ENCODE peak calls at places on chromosomes 7 and 10, in seven cellular contexts. One of them, this sample, is unnamed.

GRCh38 chr7:26686448-26686981 is 177.9 kb downstream of the SKAP2 start:
- DNase-seq in colonic mucosa: no peak
- DNase-seq in esophagus muscularis mucosa: no peak
- DNase-seq in GM06990: no peak
- DNase-seq in OCI-LY7: peak; percentile 45
- DNase-seq in tibial artery: peak; percentile 23
- DNase-seq in LNCaP clone FGC: no peak
- DNase-seq in this sample: peak; percentile 12

GRCh38 chr7:23545493-23545892 is 13.7 kb upstream of the TRA2A start:
- DNase-seq in colonic mucosa: no peak
- DNase-seq in esophagus muscularis mucosa: no peak
- DNase-seq in GM06990: no peak
- DNase-seq in OCI-LY7: no peak
- DNase-seq in tibial artery: no peak
- DNase-seq in LNCaP clone FGC: no peak
- DNase-seq in this sample: no peak

GRCh38 chr10:78857193-78857592 is 211.6 kb upstream of the ZMIZ1 start:
- DNase-seq in colonic mucosa: no peak
- DNase-seq in esophagus muscularis mucosa: no peak
- DNase-seq in GM06990: no peak
- DNase-seq in OCI-LY7: no peak
- DNase-seq in tibial artery: no peak
- DNase-seq in LNCaP clone FGC: no peak
- DNase-seq in this sample: no peak

GRCh38 chr7:51102828-51103227 is 213.8 kb downstream of the COBL start:
- DNase-seq in colonic mucosa: no peak
- DNase-seq in esophagus muscularis mucosa: no peak
- DNase-seq in GM06990: no peak
- DNase-seq in OCI-LY7: no peak
- DNase-seq in tibial artery: no peak
- DNase-seq in LNCaP clone FGC: no peak
- DNase-seq in this sample: no peak

GRCh38 chr7:134741901-134742635 is 37.4 kb upstream of the CALD1 start:
- DNase-seq in colonic mucosa: no peak
- DNase-seq in esophagus muscularis mucosa: no peak
- DNase-seq in GM06990: no peak
- DNase-seq in OCI-LY7: no peak
- DNase-seq in tibial artery: no peak
- DNase-seq in LNCaP clone FGC: no peak
- DNase-seq in this sample: peak; percentile 77

GRCh38 chr10:43340619-43341018 is 30.8 kb upstream of the FXYD4 start:
- DNase-seq in colonic mucosa: no peak
- DNase-seq in esophagus muscularis mucosa: no peak
- DNase-seq in GM06990: no peak
- DNase-seq in OCI-LY7: no peak
- DNase-seq in tibial artery: no peak
- DNase-seq in LNCaP clone FGC: no peak
- DNase-seq in this sample: no peak

GRCh38 chr10:86851329-86852207 is 95.1 kb downstream of the BMPR1A start:
- DNase-seq in colonic mucosa: no peak
- DNase-seq in esophagus muscularis mucosa: no peak
- DNase-seq in GM06990: no peak
- DNase-seq in OCI-LY7: no peak
- DNase-seq in tibial artery: peak; percentile 49
- DNase-seq in LNCaP clone FGC: no peak
- DNase-seq in this sample: peak; percentile 47

GRCh38 chr7:128403676-128404075 is 6.1 kb downstream of the IMPDH1 start:
- DNase-seq in colonic mucosa: no peak
- DNase-seq in esophagus muscularis mucosa: no peak
- DNase-seq in GM06990: no peak
- DNase-seq in OCI-LY7: no peak
- DNase-seq in tibial artery: no peak
- DNase-seq in LNCaP clone FGC: no peak
- DNase-seq in this sample: no peak

GRCh38 chr10:88557659-88558058 is 25.5 kb downstream of the RNLS start:
- DNase-seq in colonic mucosa: no peak
- DNase-seq in esophagus muscularis mucosa: no peak
- DNase-seq in GM06990: no peak
- DNase-seq in OCI-LY7: no peak
- DNase-seq in tibial artery: no peak
- DNase-seq in LNCaP clone FGC: no peak
- DNase-seq in this sample: no peak

GRCh38 chr10:56360583-56360966 is 484 bp downstream of the ZWINT start:
- DNase-seq in colonic mucosa: no peak
- DNase-seq in esophagus muscularis mucosa: no peak
- DNase-seq in GM06990: no peak
- DNase-seq in OCI-LY7: no peak
- DNase-seq in tibial artery: no peak
- DNase-seq in LNCaP clone FGC: no peak
- DNase-seq in this sample: no peak

DNA sequence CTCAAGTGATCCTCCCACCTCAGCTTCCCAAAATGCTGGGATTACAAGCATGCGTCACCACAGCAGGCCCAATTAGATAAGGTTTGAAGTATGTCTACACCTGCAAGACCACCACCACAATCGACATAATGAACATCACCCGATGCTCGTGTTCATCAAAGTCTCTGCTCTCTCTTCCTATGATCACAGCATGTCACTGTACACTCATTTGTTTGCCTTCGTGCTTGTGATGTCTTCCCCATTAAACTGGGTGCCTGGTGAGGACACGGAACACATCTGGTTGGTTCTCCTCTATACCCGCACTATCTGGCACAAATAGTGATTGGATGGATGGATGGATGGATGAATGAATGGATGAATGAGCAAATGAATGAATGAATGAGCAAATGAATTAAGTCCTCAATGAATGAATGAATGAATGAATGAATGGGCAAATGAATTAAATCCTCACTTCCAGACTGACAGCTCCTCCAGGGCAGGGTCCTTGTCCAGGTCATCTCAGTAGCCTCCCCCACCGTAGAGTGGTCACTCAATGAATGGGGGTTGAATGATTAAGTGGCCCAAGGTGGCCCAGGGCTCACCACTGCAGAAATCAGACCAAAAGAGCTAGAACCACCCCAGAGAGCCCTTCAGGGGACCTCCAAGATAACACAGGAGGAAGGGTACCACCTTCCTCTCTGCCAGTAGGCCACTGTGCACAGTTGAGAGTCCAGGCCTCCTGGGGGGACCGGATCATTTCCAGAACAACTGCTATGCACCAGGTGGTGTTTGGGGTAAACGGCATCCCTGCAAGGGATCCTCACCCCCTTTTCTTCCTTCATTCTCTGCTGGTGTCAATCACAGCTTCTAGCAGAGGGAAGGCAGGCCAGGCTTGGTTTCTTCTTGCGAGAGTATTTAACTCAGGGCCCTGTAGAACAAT is 101.9 kb upstream of the TNRC18 start:
- DNase-seq in colonic mucosa: peak; percentile 29
- DNase-seq in esophagus muscularis mucosa: no peak
- DNase-seq in GM06990: peak; percentile 60
- DNase-seq in OCI-LY7: peak; percentile 25
- DNase-seq in tibial artery: no peak
- DNase-seq in LNCaP clone FGC: peak; percentile 66
- DNase-seq in this sample: no peak
- H3K4me3 ChIP-seq in colonic mucosa: no peak overlapping the region
- H3K4me3 ChIP-seq in esophagus muscularis mucosa: peak overlapping the region; percentile 96
- H3K4me3 ChIP-seq in GM06990: no peak overlapping the region
- H3K4me3 ChIP-seq in OCI-LY7: no peak overlapping the region
- H3K4me3 ChIP-seq in tibial artery: peak overlapping the region; percentile 90
- H3K4me3 ChIP-seq in LNCaP clone FGC: no peak overlapping the region
- H3K4me3 ChIP-seq in this sample: no peak overlapping the region

GRCh38 chr7:1854521-1855395 is 184.7 kb downstream of the ELFN1 start:
- DNase-seq in colonic mucosa: no peak
- DNase-seq in esophagus muscularis mucosa: no peak
- DNase-seq in GM06990: no peak
- DNase-seq in OCI-LY7: no peak
- DNase-seq in tibial artery: peak; percentile 14
- DNase-seq in LNCaP clone FGC: no peak
- DNase-seq in this sample: no peak

GRCh38 chr7:1853619-1854520 is 183.8 kb downstream of the ELFN1 start:
- DNase-seq in colonic mucosa: no peak
- DNase-seq in esophagus muscularis mucosa: no peak
- DNase-seq in GM06990: no peak
- DNase-seq in OCI-LY7: no peak
- DNase-seq in tibial artery: peak; percentile 9
- DNase-seq in LNCaP clone FGC: no peak
- DNase-seq in this sample: no peak

GRCh38 chr7:1856161-1856965 is 186.3 kb downstream of the ELFN1 start:
- DNase-seq in colonic mucosa: no peak
- DNase-seq in esophagus muscularis mucosa: no peak
- DNase-seq in GM06990: no peak
- DNase-seq in OCI-LY7: no peak
- DNase-seq in tibial artery: no peak
- DNase-seq in LNCaP clone FGC: no peak
- DNase-seq in this sample: no peak

GRCh38 chr7:1856966-1857441 is 186.9 kb downstream of the ELFN1 start:
- DNase-seq in colonic mucosa: no peak
- DNase-seq in esophagus muscularis mucosa: no peak
- DNase-seq in GM06990: no peak
- DNase-seq in OCI-LY7: no peak
- DNase-seq in tibial artery: no peak
- DNase-seq in LNCaP clone FGC: no peak
- DNase-seq in this sample: no peak

GRCh38 chr7:1855396-1856160 is 185.5 kb downstream of the ELFN1 start:
- DNase-seq in colonic mucosa: no peak
- DNase-seq in esophagus muscularis mucosa: no peak
- DNase-seq in GM06990: no peak
- DNase-seq in OCI-LY7: no peak
- DNase-seq in tibial artery: no peak
- DNase-seq in LNCaP clone FGC: no peak
- DNase-seq in this sample: no peak
- H3K4me3 ChIP-seq in colonic mucosa: no peak overlapping the region
- H3K4me3 ChIP-seq in esophagus muscularis mucosa: no peak overlapping the region
- H3K4me3 ChIP-seq in GM06990: no peak overlapping the region
- H3K4me3 ChIP-seq in OCI-LY7: no peak overlapping the region
- H3K4me3 ChIP-seq in tibial artery: no peak overlapping the region
- H3K4me3 ChIP-seq in LNCaP clone FGC: no peak overlapping the region
- H3K4me3 ChIP-seq in this sample: no peak overlapping the region

DNA sequence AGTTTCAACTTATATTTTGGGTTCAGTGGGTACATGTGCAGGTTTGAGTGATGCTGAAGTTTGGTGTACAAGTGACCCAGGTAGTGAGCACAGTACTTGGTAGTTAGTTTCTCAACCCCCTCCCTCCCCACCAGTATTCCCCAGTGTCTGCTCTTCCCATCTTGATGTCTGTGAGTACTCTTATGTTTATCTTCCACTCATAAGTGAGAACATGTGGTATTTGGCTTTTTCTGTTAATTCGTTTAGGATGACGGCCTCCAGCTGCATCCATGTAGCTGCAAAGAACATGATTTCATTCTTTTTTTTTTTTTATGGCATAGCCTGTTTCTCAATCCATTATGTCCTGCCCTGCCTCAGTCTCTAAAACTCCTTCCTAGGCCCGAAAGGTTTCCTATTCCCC is 222.1 kb downstream of the WDR37 start:
- DNase-seq in colonic mucosa: no peak
- DNase-seq in esophagus muscularis mucosa: no peak
- DNase-seq in GM06990: no peak
- DNase-seq in OCI-LY7: no peak
- DNase-seq in tibial artery: no peak
- DNase-seq in LNCaP clone FGC: no peak
- DNase-seq in this sample: no peak
- H3K4me3 ChIP-seq in colonic mucosa: no peak overlapping the region
- H3K4me3 ChIP-seq in esophagus muscularis mucosa: no peak overlapping the region
- H3K4me3 ChIP-seq in GM06990: no peak overlapping the region
- H3K4me3 ChIP-seq in OCI-LY7: no peak overlapping the region
- H3K4me3 ChIP-seq in tibial artery: no peak overlapping the region
- H3K4me3 ChIP-seq in LNCaP clone FGC: no peak overlapping the region
- H3K4me3 ChIP-seq in this sample: no peak overlapping the region

GRCh38 chr10:62732841-62733653 is 71.5 kb upstream of the ADO start:
- DNase-seq in colonic mucosa: no peak
- DNase-seq in esophagus muscularis mucosa: no peak
- DNase-seq in GM06990: peak; percentile 77
- DNase-seq in OCI-LY7: peak; percentile 21
- DNase-seq in tibial artery: no peak
- DNase-seq in LNCaP clone FGC: no peak
- DNase-seq in this sample: no peak
- H3K4me3 ChIP-seq in colonic mucosa: no peak overlapping the region
- H3K4me3 ChIP-seq in esophagus muscularis mucosa: no peak overlapping the region
- H3K4me3 ChIP-seq in GM06990: no peak overlapping the region
- H3K4me3 ChIP-seq in OCI-LY7: no peak overlapping the region
- H3K4me3 ChIP-seq in tibial artery: no peak overlapping the region
- H3K4me3 ChIP-seq in LNCaP clone FGC: no peak overlapping the region
- H3K4me3 ChIP-seq in this sample: no peak overlapping the region

GRCh38 chr10:59649606-59650346 is 59.9 kb downstream of the SLC16A9 start:
- DNase-seq in colonic mucosa: no peak
- DNase-seq in esophagus muscularis mucosa: no peak
- DNase-seq in GM06990: no peak
- DNase-seq in OCI-LY7: no peak
- DNase-seq in tibial artery: no peak
- DNase-seq in LNCaP clone FGC: peak; percentile 33
- DNase-seq in this sample: no peak

GRCh38 chr10:59651902-59652301 is 57.7 kb downstream of the SLC16A9 start:
- DNase-seq in colonic mucosa: no peak
- DNase-seq in esophagus muscularis mucosa: no peak
- DNase-seq in GM06990: no peak
- DNase-seq in OCI-LY7: no peak
- DNase-seq in tibial artery: no peak
- DNase-seq in LNCaP clone FGC: no peak
- DNase-seq in this sample: no peak

GRCh38 chr10:59644841-59645240 is 64.8 kb downstream of the SLC16A9 start:
- DNase-seq in colonic mucosa: no peak
- DNase-seq in esophagus muscularis mucosa: no peak
- DNase-seq in GM06990: no peak
- DNase-seq in OCI-LY7: no peak
- DNase-seq in tibial artery: no peak
- DNase-seq in LNCaP clone FGC: no peak
- DNase-seq in this sample: no peak

GRCh38 chr10:59654007-59654406 is 55.6 kb downstream of the SLC16A9 start:
- DNase-seq in colonic mucosa: no peak
- DNase-seq in esophagus muscularis mucosa: no peak
- DNase-seq in GM06990: no peak
- DNase-seq in OCI-LY7: peak; percentile 2
- DNase-seq in tibial artery: no peak
- DNase-seq in LNCaP clone FGC: no peak
- DNase-seq in this sample: no peak

GRCh38 chr10:59648711-59649201 is 60.9 kb downstream of the SLC16A9 start:
- DNase-seq in colonic mucosa: no peak
- DNase-seq in esophagus muscularis mucosa: no peak
- DNase-seq in GM06990: no peak
- DNase-seq in OCI-LY7: no peak
- DNase-seq in tibial artery: no peak
- DNase-seq in LNCaP clone FGC: peak; percentile 42
- DNase-seq in this sample: no peak
- H3K4me3 ChIP-seq in colonic mucosa: no peak overlapping the region
- H3K4me3 ChIP-seq in esophagus muscularis mucosa: no peak overlapping the region
- H3K4me3 ChIP-seq in GM06990: no peak overlapping the region
- H3K4me3 ChIP-seq in OCI-LY7: no peak overlapping the region
- H3K4me3 ChIP-seq in tibial artery: peak overlapping the region; percentile 21
- H3K4me3 ChIP-seq in LNCaP clone FGC: no peak overlapping the region
- H3K4me3 ChIP-seq in this sample: no peak overlapping the region

GRCh38 chr10:51523440-51523839 is 176.0 kb downstream of the CSTF2T start:
- DNase-seq in colonic mucosa: no peak
- DNase-seq in esophagus muscularis mucosa: no peak
- DNase-seq in GM06990: no peak
- DNase-seq in OCI-LY7: no peak
- DNase-seq in tibial artery: no peak
- DNase-seq in LNCaP clone FGC: no peak
- DNase-seq in this sample: no peak
- H3K4me3 ChIP-seq in colonic mucosa: no peak overlapping the region
- H3K4me3 ChIP-seq in esophagus muscularis mucosa: no peak overlapping the region
- H3K4me3 ChIP-seq in GM06990: no peak overlapping the region
- H3K4me3 ChIP-seq in OCI-LY7: no peak overlapping the region
- H3K4me3 ChIP-seq in tibial artery: no peak overlapping the region
- H3K4me3 ChIP-seq in LNCaP clone FGC: no peak overlapping the region
- H3K4me3 ChIP-seq in this sample: no peak overlapping the region